ENCODE peak calls at places on chromosomes 12 and 14, in nine cellular contexts. F is K562; Q is spleen; J is stimulated activated CD8-positive, alpha-beta memory T cell treated with anti-CD3 and anti-CD28 coated beads, Interleukin-4, amount 100 ng/mL, for 1 hour; B is posterior cingulate gyrus; Y is left cardiac atrium; D is caudate nucleus; I is Ammon's horn; X is stimulated activated CD4-positive, alpha-beta T cell treated with anti-CD3 and anti-CD28 coated beads, Interleukin-4, amount 100 ng/mL, for 48 hours. V is an unnamed sample.

GRCh38 chr14:99571303-99571986 is 32.6 kb downstream of the CCDC85C start:
- DNase-seq in F (no peak), Q (no peak), J (no peak), B (no peak), Y (no peak), D (no peak), I (no peak), X (no peak), V (no peak)

GRCh38 chr14:55473786-55474185 is 33.4 kb upstream of the TBPL2 start:
- DNase-seq in F (no peak), Q (no peak), J (no peak), B (no peak), Y (no peak), D (no peak), I (no peak), X (no peak), V (no peak)

GRCh38 chr14:38339704-38340103 is 83.8 kb upstream of the CLEC14A start:
- DNase-seq in F (no peak), Q (no peak), J (no peak), B (no peak), Y (no peak), D (no peak), I (no peak), X (no peak), V (no peak)

GRCh38 chr14:26597136-26598080 is at the start of gene NOVA1:
- DNase-seq in F (no peak), Q (peak; percentile 67), J (no peak), B (peak; percentile 51), Y (peak; percentile 20), D (peak; percentile 53), I (peak; percentile 43), X (no peak), V (no peak)

GRCh38 chr12:57175428-57176138 is 28.2 kb upstream of the LRP1-AS start:
- DNase-seq in F (peak; percentile 82), Q (no peak), J (no peak), B (peak; percentile 86), Y (peak; percentile 83), D (peak; percentile 67), I (peak; percentile 87), X (peak; percentile 57), V (peak; percentile 56)

GRCh38 chr14:93937519-93937918 is 10.4 kb downstream of the FAM181A start:
- DNase-seq in F (no peak), Q (no peak), J (no peak), B (no peak), Y (no peak), D (no peak), I (no peak), X (no peak), V (no peak)

GRCh38 chr12:113185180-113186032 is at the start of the genes DDX54 and RITA1:
- DNase-seq in F (peak; percentile 82), Q (peak; percentile 95), J (peak; percentile 66), B (peak; percentile 75), Y (peak; percentile 84), D (peak; percentile 77), I (peak; percentile 79), X (peak; percentile 72), V (peak; percentile 93)

GRCh38 chr14:87233266-87233665 is 759.7 kb downstream of the GALC start:
- DNase-seq in F (no peak), Q (no peak), J (no peak), B (no peak), Y (no peak), D (no peak), I (no peak), X (no peak), V (no peak)

GRCh38 chr14:90615444-90616095 is 200.7 kb downstream of the TTC7B start:
- DNase-seq in F (no peak), Q (no peak), J (no peak), B (no peak), Y (no peak), D (no peak), I (no peak), X (no peak), V (no peak)

GRCh38 chr14:55718551-55718950 is 138.5 kb downstream of the KTN1 start:
- DNase-seq in F (no peak), Q (no peak), J (no peak), B (no peak), Y (no peak), D (no peak), I (no peak), X (no peak), V (no peak)

GRCh38 chr14:57495409-57495808 is 1.8 kb upstream of the CCDC198 start:
- DNase-seq in F (no peak), Q (no peak), J (no peak), B (no peak), Y (no peak), D (no peak), I (no peak), X (no peak), V (no peak)

GRCh38 chr12:15788266-15789214 is 648 bp downstream of the EPS8 start:
- DNase-seq in F (peak; percentile 4), Q (no peak), J (peak; percentile 4), B (peak; percentile 18), Y (peak; percentile 35), D (peak; percentile 41), I (peak; percentile 37), X (peak; percentile 9), V (peak; percentile 49)

GRCh38 chr14:96627811-96628775 is 125.9 kb downstream of the PAPOLA start:
- DNase-seq in F (no peak), Q (peak; percentile 54), J (no peak), B (no peak), Y (no peak), D (no peak), I (no peak), X (no peak), V (no peak)

GRCh38 chr12:48388938-48389337 is 38.2 kb upstream of the ZNF641 start:
- DNase-seq in F (no peak), Q (no peak), J (no peak), B (no peak), Y (no peak), D (no peak), I (no peak), X (no peak), V (no peak)

GRCh38 chr14:68020999-68021663 is 201.6 kb downstream of the RAD51B start:
- DNase-seq in F (no peak), Q (no peak), J (no peak), B (no peak), Y (no peak), D (no peak), I (no peak), X (no peak), V (peak; percentile 66)

V was measured in GM12865.